ENCODE peak calls at places on chromosomes 3 and 15, in four cellular contexts. K is body of pancreas, L is hypothalamus, V is posterior vena cava. E is an unnamed sample.

GRCh38 chr3:11568503-11569155 is 75.1 kb downstream of the VGLL4 start:
- DNase-seq in K (no peak), V (peak; percentile 95), L (peak; percentile 38), E (peak; percentile 89)

GRCh38 chr15:41494190-41494921 is 682 bp downstream of the ITPKA start:
- DNase-seq in K (peak; percentile 27), L (no peak), V (no peak), E (no peak)

GRCh38 chr15:76905855-76906254 is 715 bp upstream of the SCAPER start:
- DNase-seq in K (no peak), L (no peak), V (no peak), E (no peak)

GRCh38 chr15:54884312-54884711 is 312.4 kb downstream of the RSL24D1 start:
- DNase-seq in V (no peak), K (no peak), L (no peak), E (no peak)

GRCh38 chr3:113268917-113269316 is 57.6 kb downstream of the BOC start:
- DNase-seq in K (no peak), V (no peak), L (no peak), E (no peak)

GRCh38 chr15:98703291-98703690 is 55.0 kb downstream of the IGF1R start:
- DNase-seq in L (no peak), K (no peak), V (no peak), E (no peak)

GRCh38 chr3:112390783-112391641 is 58.1 kb downstream of the CD200 start:
- DNase-seq in K (no peak), V (no peak), L (no peak), E (peak; percentile 40)

GRCh38 chr3:74614133-74614967 is at the start of gene CNTN3:
- DNase-seq in V (no peak), L (no peak), K (peak; percentile 44), E (no peak)

GRCh38 chr3:160941885-160942494 is 163.2 kb downstream of the B3GALNT1 start:
- DNase-seq in L (no peak), V (no peak), K (peak; percentile 85), E (peak; percentile 35)

GRCh38 chr15:67366904-67367303 is 112.3 kb downstream of the IQCH start:
- DNase-seq in L (no peak), V (no peak), K (no peak), E (no peak)

GRCh38 chr3:9213019-9213646 is 36.3 kb downstream of the SRGAP3 start:
- DNase-seq in V (no peak), L (no peak), K (no peak), E (no peak)

GRCh38 chr3:87398226-87398774 is 121.9 kb upstream of the POU1F1 start:
- DNase-seq in V (no peak), K (no peak), L (no peak), E (no peak)

GRCh38 chr3:177676947-177677587 is 479.8 kb upstream of the TBL1XR1 start:
- DNase-seq in K (peak; percentile 43), V (no peak), L (no peak), E (no peak)

GRCh38 chr15:40936709-40937666 is 7.8 kb downstream of the DLL4 start:
- DNase-seq in V (no peak), K (no peak), L (no peak), E (no peak)

GRCh38 chr3:99176169-99176964 is 274.9 kb upstream of the DCBLD2 start:
- DNase-seq in V (no peak), L (no peak), K (no peak), E (no peak)

GRCh38 chr15:52440414-52440813 is 88.3 kb downstream of the MYO5A start:
- DNase-seq in K (no peak), V (no peak), L (no peak), E (no peak)

GRCh38 chr3:110526732-110527727 is 544.6 kb upstream of the NECTIN3 start:
- DNase-seq in V (no peak), K (no peak), L (no peak), E (peak; percentile 71)

GRCh38 chr15:73981761-73982222 is 10.3 kb downstream of the STOML1 start:
- DNase-seq in V (peak; percentile 67), K (no peak), L (no peak), E (no peak)

GRCh38 chr3:197888511-197888910 is 61.5 kb upstream of the RPL35A start:
- DNase-seq in K (no peak), V (no peak), L (no peak), E (no peak)

GRCh38 chr3:25532763-25533162 is 104.7 kb downstream of the RARB start:
- DNase-seq in L (no peak), V (no peak), K (no peak), E (no peak)

GRCh38 chr3:114207768-114208167 is 28.9 kb upstream of the DRD3 start:
- DNase-seq in V (no peak), K (no peak), L (no peak), E (no peak)

GRCh38 chr3:48715179-48715800 is 1.7 kb downstream of the IP6K2 start:
- DNase-seq in L (no peak), K (no peak), V (peak; percentile 2), E (no peak)

GRCh38 chr3:141410861-141411771 is 42.8 kb downstream of the ZBTB38 start:
- DNase-seq in K (no peak), L (no peak), V (no peak), E (no peak)

GRCh38 chr3:128466840-128467541 is at the start of gene DNAJB8:
- DNase-seq in K (no peak), L (no peak), V (no peak), E (no peak)